ENCODE peak calls at places on chromosomes 16 and 17, in four cellular contexts. T is CD4-positive, alpha-beta memory T cell; I is naive thymus-derived CD4-positive, alpha-beta T cell; F is mucosa of descending colon. H is an unnamed sample. For H3K36me3, the result is how much of the 10 kb centered on the place peaks cover.

GRCh38 chr17:35942588-35943186 is 826 bp downstream of the LYZL6 start:
- DNase-seq in T (no peak), I (no peak), F (no peak), H (no peak)

GRCh38 chr17:75814900-75815373 is 29.3 kb downstream of the UNC13D start:
- DNase-seq in T (no peak), I (no peak), F (peak), H (peak)

GRCh38 chr16:57382535-57383275 is 10.4 kb downstream of the CX3CL1 start:
- DNase-seq in T (no peak), I (no peak), F (no peak), H (no peak)

GRCh38 chr17:29219378-29220047 is 27.1 kb upstream of the CRYBA1 start:
- DNase-seq in T (peak), I (peak), F (no peak), H (peak)

GRCh38 chr16:927931-928330 is 42.9 kb downstream of the LMF1 start:
- DNase-seq in T (no peak), I (no peak), F (no peak), H (peak)

GRCh38 chr17:66255112-66255511 is 25.9 kb upstream of the APOH start:
- DNase-seq in T (peak), I (peak), F (no peak), H (no peak)

GRCh38 chr16:1309888-1310831 is 724 bp downstream of the UBE2I start:
- DNase-seq in T (peak), I (peak), F (peak), H (no peak)

GRCh38 chr16:88382491-88383400 is at the start of gene ZNF469:
- DNase-seq in T (no peak), I (no peak), F (peak), H (peak)

GRCh38 chr16:16992986-16993783 is 477.6 kb downstream of the XYLT1 start:
- DNase-seq in T (peak), I (peak), F (no peak), H (no peak)

GRCh38 chr17:147796-148740 is 10.7 kb downstream of the SCGB1C2 start:
- DNase-seq in T (no peak), I (no peak), F (peak), H (peak)

GRCh38 chr16:66079671-66080070 is 286.8 kb upstream of the CDH5 start:
- DNase-seq in T (no peak), I (no peak), F (no peak), H (no peak)

GRCh38 chr17:83084621-83085056 is 5.2 kb downstream of the METRNL start:
- DNase-seq in T (no peak), I (no peak), F (peak), H (no peak)

GRCh38 chr16:2428787-2429036 is 535 bp upstream of the CCNF start:
- DNase-seq in T (no peak), I (no peak), F (no peak), H (no peak)

GRCh38 chr16:57264381-57264780 is 19.3 kb downstream of the ARL2BP start:
- DNase-seq in T (no peak), I (no peak), F (no peak), H (peak)

GRCh38 chr17:30520436-30520835 is 43.2 kb downstream of the GOSR1 start:
- DNase-seq in T (no peak), I (no peak), F (no peak), H (no peak)

GRCh38 chr17:34098712-34099111 is 156.4 kb upstream of the CCL2 start:
- DNase-seq in T (no peak), I (no peak), F (no peak), H (no peak)

GRCh38 chr17:75242461-75243042 is 18.9 kb downstream of the GGA3 start:
- DNase-seq in T (peak), I (no peak), F (peak), H (no peak)

GRCh38 chr16:70660672-70661350 is 14.5 kb downstream of the IL34 start:
- DNase-seq in T (no peak), I (no peak), F (no peak), H (no peak)

GRCh38 chr16:83935858-83936255 is 17.2 kb upstream of the OSGIN1 start:
- DNase-seq in T (no peak), I (no peak), F (no peak), H (peak)

GRCh38 chr16:84795338-84796053 is 24.3 kb upstream of the CRISPLD2 start:
- DNase-seq in T (no peak), I (no peak), F (peak), H (peak)

GRCh38 chr17:46795379-46795952 is 23.0 kb downstream of the WNT3 start:
- DNase-seq in T (no peak), I (no peak), F (no peak), H (no peak)

GRCh38 chr17:67637901-67638641 is 79.7 kb upstream of the NOL11 start:
- DNase-seq in T (no peak), I (no peak), F (no peak), H (no peak)

GRCh38 chr17:49101054-49101534 is 31.5 kb upstream of the B4GALNT2 start:
- DNase-seq in T (no peak), I (no peak), F (no peak), H (no peak)

GRCh38 chr17:35087731-35088646 is 24.5 kb upstream of the RFFL start:
- DNase-seq in T (no peak), I (peak), F (peak), H (peak)

GRCh38 chr16:68190099-68190498 is 45.8 kb downstream of the ESRP2 start:
- DNase-seq in T (no peak), I (no peak), F (no peak), H (no peak)

DNA sequence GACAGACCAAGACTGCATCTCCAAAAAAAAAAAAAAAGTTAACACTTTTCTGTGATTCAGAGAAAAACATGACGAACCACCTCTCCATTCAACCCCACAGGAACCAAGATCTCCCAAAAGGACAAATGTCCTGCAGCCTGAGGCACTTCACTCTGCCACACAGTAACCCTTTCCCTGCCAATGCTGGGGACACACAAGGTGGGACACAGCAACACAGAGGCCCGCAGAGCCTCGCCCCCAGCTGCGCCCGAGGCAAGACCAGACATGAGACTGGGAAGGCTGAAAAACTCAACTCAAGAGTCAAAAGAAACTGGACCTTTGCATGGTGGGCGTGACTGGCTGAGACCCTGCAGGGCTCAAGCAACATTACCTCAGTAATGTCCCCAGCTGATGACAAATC is 34.0 kb downstream of the FANCA start:
- DNase-seq in T (no peak), I (no peak), F (no peak), H (no peak)
- H3K36me3 ChIP-seq in T (under half), I (under half), F (under half), H (under half)

DNA sequence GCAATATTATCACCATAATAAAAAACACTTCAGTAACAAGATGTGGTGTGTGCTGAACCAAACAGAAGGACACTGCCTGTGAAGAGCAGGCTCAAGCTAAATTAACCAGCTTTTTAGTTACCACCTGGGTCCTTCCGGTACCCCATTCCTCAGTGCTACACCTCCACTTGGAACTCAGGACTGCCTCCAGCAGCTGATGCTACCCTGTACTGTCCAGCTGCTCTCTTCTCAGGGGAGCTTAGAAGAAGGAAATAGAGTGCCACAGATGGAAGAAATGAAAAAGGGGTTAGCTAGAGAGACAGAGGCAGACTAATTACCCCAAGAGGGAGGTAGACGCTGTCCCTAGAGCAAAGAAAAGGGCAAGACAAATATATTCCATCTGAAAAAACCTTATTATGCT is 5.7 kb downstream of the MED13 start:
- DNase-seq in T (no peak), I (no peak), F (no peak), H (no peak)
- H3K36me3 ChIP-seq in T (under half), I (under half), F (under half), H (under half)

GRCh38 chr16:30969246-30969842 is 11.8 kb downstream of the SETD1A start:
- DNase-seq in T (no peak), I (no peak), F (no peak), H (no peak)
- H3K36me3 ChIP-seq in T (half or more), I (half or more), F (under half), H (under half)

GRCh38 chr17:38779965-38780752 is 19.2 kb downstream of the PIP4K2B start:
- DNase-seq in T (no peak), I (no peak), F (no peak), H (no peak)

GRCh38 chr17:38777641-38778250 is 21.6 kb downstream of the PIP4K2B start:
- DNase-seq in T (no peak), I (no peak), F (no peak), H (no peak)

GRCh38 chr17:38789185-38789584 is 10.2 kb downstream of the PIP4K2B start:
- DNase-seq in T (no peak), I (no peak), F (no peak), H (no peak)

GRCh38 chr17:38786372-38786771 is 13.0 kb downstream of the PIP4K2B start:
- DNase-seq in T (no peak), I (no peak), F (no peak), H (no peak)

GRCh38 chr17:38783227-38783626 is 16.1 kb downstream of the PIP4K2B start:
- DNase-seq in T (no peak), I (no peak), F (no peak), H (no peak)
- H3K36me3 ChIP-seq in T (half or more), I (half or more), F (under half), H (half or more)

DNA sequence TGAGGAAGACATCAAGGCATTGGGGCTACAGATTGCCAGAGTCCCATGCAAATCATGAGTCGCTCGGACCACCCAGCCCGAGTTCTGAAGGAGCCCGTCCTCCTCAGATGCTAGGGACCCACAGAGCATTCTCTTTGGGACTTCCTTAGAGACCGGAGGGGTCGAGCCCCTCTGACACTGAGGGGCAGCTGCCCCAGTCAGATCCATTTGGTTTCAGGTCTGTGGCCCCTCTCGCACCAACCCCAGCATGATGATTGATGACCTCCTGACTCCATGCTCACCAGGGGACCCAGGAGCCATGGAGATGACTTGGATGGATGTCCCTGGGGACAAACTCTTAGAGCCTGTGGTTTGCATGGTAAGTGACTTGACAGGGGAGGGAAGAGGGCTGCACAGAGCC is 8.0 kb downstream of the PDF start:
- DNase-seq in T (no peak), I (no peak), F (no peak), H (no peak)
- H3K36me3 ChIP-seq in T (half or more), I (half or more), F (under half), H (under half)

GRCh38 chr17:5352681-5353289 is 66.7 kb downstream of the NUP88 start:
- DNase-seq in T (no peak), I (no peak), F (no peak), H (no peak)

GRCh38 chr17:5354310-5354709 is 65.2 kb downstream of the NUP88 start:
- DNase-seq in T (no peak), I (no peak), F (no peak), H (no peak)

GRCh38 chr17:5355416-5356129 is 63.9 kb downstream of the NUP88 start:
- DNase-seq in T (no peak), I (no peak), F (no peak), H (no peak)

DNA sequence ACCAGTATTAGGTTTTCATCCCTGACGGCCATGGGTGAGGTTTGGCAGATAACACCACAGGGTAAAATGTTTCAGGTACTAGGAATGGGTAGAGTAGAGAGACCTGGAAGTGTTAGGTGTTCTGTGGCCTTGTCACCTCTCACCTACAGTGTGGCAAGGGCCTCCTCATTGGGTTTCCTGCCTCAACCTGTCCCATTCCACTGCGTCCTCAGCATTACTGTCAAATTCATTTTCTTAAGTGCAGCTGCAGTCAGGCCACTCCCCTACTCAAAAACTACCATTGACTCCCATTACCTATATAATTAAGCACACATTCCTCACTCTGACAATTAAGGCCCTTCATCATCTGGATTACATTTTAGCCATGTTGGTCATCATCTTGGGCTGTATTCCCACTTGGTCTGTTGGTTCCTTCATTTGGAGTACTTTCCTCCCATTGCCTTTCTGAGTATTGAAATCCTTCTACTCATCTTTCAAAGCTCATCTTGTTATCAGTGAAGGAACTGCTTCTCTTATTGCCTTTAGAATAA is 64.5 kb downstream of the NUP88 start:
- DNase-seq in T (no peak), I (no peak), F (no peak), H (no peak)
- H3K36me3 ChIP-seq in T (under half), I (half or more), F (under half), H (under half)

GRCh38 chr17:61710546-61710945 is 119.5 kb upstream of the NACA2 start:
- DNase-seq in T (no peak), I (no peak), F (no peak), H (no peak)
- H3K36me3 ChIP-seq in T (under half), I (under half), F (under half), H (under half)